ENCODE peak calls at places on chromosomes 12 and 14, in seven cellular contexts. One of them, this sample, is unnamed.

GRCh38 chr14:92317511-92317910 is 5.5 kb upstream of the SLC24A4 start:
- DNase-seq in Caco-2: no peak
- DNase-seq in PC-9: peak; percentile 36
- DNase-seq in AG04450: no peak
- DNase-seq in bronchial epithelial cell: no peak
- DNase-seq in body of pancreas: no peak
- DNase-seq in cardiac muscle cell: peak; percentile 32
- DNase-seq in this sample: no peak

GRCh38 chr14:22667881-22668280 is 23.7 kb upstream of the OR6J1 start:
- DNase-seq in Caco-2: no peak
- DNase-seq in PC-9: no peak
- DNase-seq in AG04450: no peak
- DNase-seq in bronchial epithelial cell: no peak
- DNase-seq in body of pancreas: no peak
- DNase-seq in cardiac muscle cell: no peak
- DNase-seq in this sample: no peak

GRCh38 chr12:76669981-76670380 is 93.9 kb upstream of the ZDHHC17 start:
- DNase-seq in Caco-2: no peak
- DNase-seq in PC-9: no peak
- DNase-seq in AG04450: no peak
- DNase-seq in bronchial epithelial cell: no peak
- DNase-seq in body of pancreas: no peak
- DNase-seq in cardiac muscle cell: no peak
- DNase-seq in this sample: no peak

GRCh38 chr12:101074940-101075680 is 134.9 kb downstream of the SLC5A8 start:
- DNase-seq in Caco-2: no peak
- DNase-seq in PC-9: no peak
- DNase-seq in AG04450: no peak
- DNase-seq in bronchial epithelial cell: no peak
- DNase-seq in body of pancreas: no peak
- DNase-seq in cardiac muscle cell: no peak
- DNase-seq in this sample: no peak

GRCh38 chr12:128853321-128854197 is at the start of gene GLT1D1:
- DNase-seq in Caco-2: no peak
- DNase-seq in PC-9: no peak
- DNase-seq in AG04450: no peak
- DNase-seq in bronchial epithelial cell: no peak
- DNase-seq in body of pancreas: no peak
- DNase-seq in cardiac muscle cell: no peak
- DNase-seq in this sample: no peak

GRCh38 chr14:31568671-31569070 is 7.5 kb downstream of the NUBPL start:
- DNase-seq in Caco-2: no peak
- DNase-seq in PC-9: no peak
- DNase-seq in AG04450: no peak
- DNase-seq in bronchial epithelial cell: peak; percentile 40
- DNase-seq in body of pancreas: no peak
- DNase-seq in cardiac muscle cell: peak; percentile 78
- DNase-seq in this sample: no peak

GRCh38 chr12:40693503-40693863 is 1.2 kb downstream of the CNTN1 start:
- DNase-seq in Caco-2: no peak
- DNase-seq in PC-9: no peak
- DNase-seq in AG04450: no peak
- DNase-seq in bronchial epithelial cell: peak; percentile 46
- DNase-seq in body of pancreas: peak; percentile 21
- DNase-seq in cardiac muscle cell: no peak
- DNase-seq in this sample: no peak

GRCh38 chr12:22046968-22047390 is 961 bp downstream of the CMAS start:
- DNase-seq in Caco-2: no peak
- DNase-seq in PC-9: peak; percentile 49
- DNase-seq in AG04450: no peak
- DNase-seq in bronchial epithelial cell: peak; percentile 64
- DNase-seq in body of pancreas: no peak
- DNase-seq in cardiac muscle cell: peak; percentile 3
- DNase-seq in this sample: no peak

GRCh38 chr12:915090-915489 is 34.4 kb downstream of the RAD52 start:
- DNase-seq in Caco-2: no peak
- DNase-seq in PC-9: no peak
- DNase-seq in AG04450: no peak
- DNase-seq in bronchial epithelial cell: no peak
- DNase-seq in body of pancreas: no peak
- DNase-seq in cardiac muscle cell: no peak
- DNase-seq in this sample: no peak

GRCh38 chr12:120089796-120090195 is 26.8 kb downstream of the RAB35 start:
- DNase-seq in Caco-2: no peak
- DNase-seq in PC-9: no peak
- DNase-seq in AG04450: no peak
- DNase-seq in bronchial epithelial cell: no peak
- DNase-seq in body of pancreas: no peak
- DNase-seq in cardiac muscle cell: no peak
- DNase-seq in this sample: no peak

GRCh38 chr12:131755305-131756113 is 44.6 kb downstream of the SFSWAP start:
- DNase-seq in Caco-2: peak; percentile 55
- DNase-seq in PC-9: peak; percentile 60
- DNase-seq in AG04450: no peak
- DNase-seq in bronchial epithelial cell: peak; percentile 30
- DNase-seq in body of pancreas: no peak
- DNase-seq in cardiac muscle cell: peak; percentile 9
- DNase-seq in this sample: no peak

GRCh38 chr12:96237465-96238077 is 43.4 kb downstream of the ELK3 start:
- DNase-seq in Caco-2: no peak
- DNase-seq in PC-9: no peak
- DNase-seq in AG04450: peak; percentile 81
- DNase-seq in bronchial epithelial cell: peak; percentile 87
- DNase-seq in body of pancreas: peak; percentile 52
- DNase-seq in cardiac muscle cell: peak; percentile 98
- DNase-seq in this sample: peak; percentile 88

GRCh38 chr14:76591270-76591669 is 170.0 kb upstream of the VASH1 start:
- DNase-seq in Caco-2: no peak
- DNase-seq in PC-9: no peak
- DNase-seq in AG04450: no peak
- DNase-seq in bronchial epithelial cell: no peak
- DNase-seq in body of pancreas: no peak
- DNase-seq in cardiac muscle cell: no peak
- DNase-seq in this sample: no peak

GRCh38 chr12:65881965-65882413 is 57.7 kb downstream of the HMGA2 start:
- DNase-seq in Caco-2: no peak
- DNase-seq in PC-9: no peak
- DNase-seq in AG04450: no peak
- DNase-seq in bronchial epithelial cell: no peak
- DNase-seq in body of pancreas: peak; percentile 75
- DNase-seq in cardiac muscle cell: peak; percentile 91
- DNase-seq in this sample: no peak

GRCh38 chr14:60646202-60646886 is 2.9 kb downstream of the SIX1 start:
- DNase-seq in Caco-2: no peak
- DNase-seq in PC-9: no peak
- DNase-seq in AG04450: no peak
- DNase-seq in bronchial epithelial cell: peak; percentile 46
- DNase-seq in body of pancreas: no peak
- DNase-seq in cardiac muscle cell: no peak
- DNase-seq in this sample: no peak

GRCh38 chr14:94689218-94689984 is 77.2 kb downstream of the SERPINA3 start:
- DNase-seq in Caco-2: peak; percentile 42
- DNase-seq in PC-9: no peak
- DNase-seq in AG04450: no peak
- DNase-seq in bronchial epithelial cell: peak; percentile 4
- DNase-seq in body of pancreas: peak; percentile 62
- DNase-seq in cardiac muscle cell: peak; percentile 71
- DNase-seq in this sample: no peak

GRCh38 chr12:11726659-11727058 is 77.2 kb downstream of the ETV6 start:
- DNase-seq in Caco-2: no peak
- DNase-seq in PC-9: no peak
- DNase-seq in AG04450: no peak
- DNase-seq in bronchial epithelial cell: no peak
- DNase-seq in body of pancreas: no peak
- DNase-seq in cardiac muscle cell: no peak
- DNase-seq in this sample: no peak

GRCh38 chr12:26271889-26272492 is 76.6 kb downstream of the SSPN start:
- DNase-seq in Caco-2: no peak
- DNase-seq in PC-9: no peak
- DNase-seq in AG04450: peak; percentile 86
- DNase-seq in bronchial epithelial cell: peak; percentile 97
- DNase-seq in body of pancreas: peak; percentile 82
- DNase-seq in cardiac muscle cell: peak; percentile 95
- DNase-seq in this sample: no peak

GRCh38 chr14:45247427-45247826 is 5.6 kb downstream of the MIS18BP1 start:
- DNase-seq in Caco-2: no peak
- DNase-seq in PC-9: no peak
- DNase-seq in AG04450: no peak
- DNase-seq in bronchial epithelial cell: no peak
- DNase-seq in body of pancreas: no peak
- DNase-seq in cardiac muscle cell: no peak
- DNase-seq in this sample: no peak

GRCh38 chr14:56120091-56120632 is 2.0 kb downstream of the PELI2 start:
- DNase-seq in Caco-2: no peak
- DNase-seq in PC-9: no peak
- DNase-seq in AG04450: no peak
- DNase-seq in bronchial epithelial cell: no peak
- DNase-seq in body of pancreas: peak; percentile 48
- DNase-seq in cardiac muscle cell: peak; percentile 84
- DNase-seq in this sample: no peak

GRCh38 chr12:48286665-48287064 is 64.1 kb downstream of the ZNF641 start:
- DNase-seq in Caco-2: no peak
- DNase-seq in PC-9: no peak
- DNase-seq in AG04450: no peak
- DNase-seq in bronchial epithelial cell: no peak
- DNase-seq in body of pancreas: no peak
- DNase-seq in cardiac muscle cell: peak; percentile 30
- DNase-seq in this sample: no peak

GRCh38 chr12:71947645-71948105 is 9.0 kb downstream of the TPH2 start:
- DNase-seq in Caco-2: peak; percentile 45
- DNase-seq in PC-9: peak; percentile 91
- DNase-seq in AG04450: peak; percentile 46
- DNase-seq in bronchial epithelial cell: peak; percentile 88
- DNase-seq in body of pancreas: peak; percentile 11
- DNase-seq in cardiac muscle cell: peak; percentile 21
- DNase-seq in this sample: peak; percentile 45

GRCh38 chr14:69156224-69156623 is 3.3 kb upstream of the DCAF5 start:
- DNase-seq in Caco-2: no peak
- DNase-seq in PC-9: no peak
- DNase-seq in AG04450: no peak
- DNase-seq in bronchial epithelial cell: no peak
- DNase-seq in body of pancreas: no peak
- DNase-seq in cardiac muscle cell: no peak
- DNase-seq in this sample: no peak
- TF ChIP-seq CTCF in Caco-2: no peak
- TF ChIP-seq CTCF in PC-9: no peak
- TF ChIP-seq CTCF in AG04450: no peak
- TF ChIP-seq CTCF in bronchial epithelial cell: no peak
- TF ChIP-seq CTCF in body of pancreas: no peak
- TF ChIP-seq CTCF in cardiac muscle cell: no peak
- TF ChIP-seq CTCF in this sample: no peak

DNA sequence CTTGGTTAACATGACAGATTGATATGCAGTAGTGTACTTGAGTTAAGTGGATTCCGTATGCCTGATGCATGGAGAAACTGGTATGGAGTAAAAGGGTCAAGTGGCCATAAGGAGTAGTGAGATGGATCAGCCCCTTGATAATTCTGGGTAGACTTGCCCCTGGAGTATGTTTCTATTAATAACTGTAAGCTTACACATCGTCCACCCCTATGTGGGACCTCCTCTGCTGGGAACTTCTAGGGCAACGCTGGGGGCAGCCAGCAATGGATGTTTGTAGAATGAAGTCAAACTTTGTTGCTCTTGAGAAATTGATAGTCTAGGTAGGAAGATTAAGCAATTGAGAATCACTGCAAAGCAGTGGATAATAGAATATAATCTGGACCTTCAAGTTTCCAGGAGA is 3.5 kb downstream of the C12orf75 start:
- DNase-seq in Caco-2: no peak
- DNase-seq in PC-9: no peak
- DNase-seq in AG04450: no peak
- DNase-seq in bronchial epithelial cell: no peak
- DNase-seq in body of pancreas: no peak
- DNase-seq in cardiac muscle cell: peak; percentile 30
- DNase-seq in this sample: no peak
- H3K4me3 ChIP-seq in Caco-2: no peak overlapping the region
- H3K4me3 ChIP-seq in PC-9: no peak overlapping the region
- H3K4me3 ChIP-seq in AG04450: peak overlapping the region; percentile 41
- H3K4me3 ChIP-seq in bronchial epithelial cell: no peak overlapping the region
- H3K4me3 ChIP-seq in body of pancreas: no peak overlapping the region
- H3K4me3 ChIP-seq in cardiac muscle cell: no peak overlapping the region
- H3K4me3 ChIP-seq in this sample: peak overlapping the region; percentile 24

DNA sequence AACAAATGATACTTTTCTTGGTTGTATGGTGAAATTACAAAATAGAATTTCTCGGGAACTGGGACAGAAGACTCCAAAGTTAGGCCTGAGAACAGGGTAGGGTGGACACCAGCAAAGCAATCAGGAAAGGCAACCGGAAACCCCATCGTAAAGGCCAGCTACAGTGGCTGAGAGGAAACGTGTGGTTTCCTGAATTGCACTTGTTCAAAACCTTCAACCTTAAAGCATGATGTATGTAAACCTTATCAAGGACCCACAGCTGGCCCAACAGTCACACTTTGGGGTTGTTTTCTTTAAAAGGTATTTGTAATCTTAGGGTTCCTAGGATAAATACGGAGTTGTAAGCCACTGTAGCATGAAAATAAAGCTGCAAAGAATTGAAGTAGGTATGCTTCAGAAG is 2.2 kb upstream of the PTGDR start:
- DNase-seq in Caco-2: no peak
- DNase-seq in PC-9: no peak
- DNase-seq in AG04450: no peak
- DNase-seq in bronchial epithelial cell: no peak
- DNase-seq in body of pancreas: no peak
- DNase-seq in cardiac muscle cell: no peak
- DNase-seq in this sample: no peak
- H3K27me3 ChIP-seq in Caco-2: no peaks in the 10 kb centered on the region
- H3K27me3 ChIP-seq in PC-9: no peaks in the 10 kb centered on the region
- H3K27me3 ChIP-seq in AG04450: peaks cover 31% of the 10 kb centered on the region
- H3K27me3 ChIP-seq in bronchial epithelial cell: peaks cover 27% of the 10 kb centered on the region
- H3K27me3 ChIP-seq in body of pancreas: no peaks in the 10 kb centered on the region
- H3K27me3 ChIP-seq in cardiac muscle cell: peaks cover 66% of the 10 kb centered on the region
- H3K27me3 ChIP-seq in this sample: peaks cover 37% of the 10 kb centered on the region

DNA sequence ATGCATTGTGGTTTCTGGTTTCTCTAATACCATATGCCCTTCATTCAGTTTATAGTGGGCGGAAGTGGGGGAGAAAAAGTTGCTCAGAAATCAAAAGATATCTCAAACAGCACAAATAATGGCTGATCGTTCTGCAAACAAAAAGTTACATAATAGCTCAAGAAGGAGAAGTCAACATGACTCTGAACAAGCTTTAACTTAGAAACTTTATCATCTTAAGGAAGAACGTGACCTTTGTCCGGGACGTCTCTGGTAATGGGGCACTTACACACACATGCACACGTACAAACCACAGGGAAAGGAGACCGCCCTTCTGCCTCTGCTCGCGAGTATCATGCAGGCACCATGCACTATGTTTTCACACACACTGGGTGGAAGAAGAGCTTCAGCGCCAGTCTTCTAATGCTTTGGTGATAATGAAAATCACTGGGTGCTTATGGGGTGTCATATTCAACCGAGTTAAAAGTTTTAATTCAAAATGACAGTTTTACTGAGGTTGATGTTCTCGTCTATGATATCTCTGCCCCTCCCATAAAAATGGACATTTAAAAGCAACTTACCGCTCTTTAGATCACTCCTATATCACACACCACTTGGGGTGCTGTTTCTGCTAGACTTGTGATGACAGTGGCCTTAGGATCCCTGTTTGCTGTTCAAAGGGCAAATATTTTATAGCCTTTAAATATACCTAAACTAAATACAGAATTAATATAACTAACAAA is 4.7 kb downstream of the FOS start:
- DNase-seq in Caco-2: peak; percentile 89
- DNase-seq in PC-9: peak; percentile 64
- DNase-seq in AG04450: no peak
- DNase-seq in bronchial epithelial cell: peak; percentile 88
- DNase-seq in body of pancreas: peak; percentile 80
- DNase-seq in cardiac muscle cell: peak; percentile 77
- DNase-seq in this sample: no peak
- TF ChIP-seq CTCF in Caco-2: peak; percentile 50
- TF ChIP-seq CTCF in PC-9: peak; percentile 52
- TF ChIP-seq CTCF in AG04450: peak; percentile 12
- TF ChIP-seq CTCF in bronchial epithelial cell: peak; percentile 29
- TF ChIP-seq CTCF in body of pancreas: no peak
- TF ChIP-seq CTCF in cardiac muscle cell: peak; percentile 20
- TF ChIP-seq CTCF in this sample: no peak

This sample was measured in BJ.